ENCODE peak calls at places on chromosome 15, in six cellular contexts. N, R, I, K, C and S are unnamed samples.

GRCh38 chr15:100572362-100572983 is 29.5 kb downstream of the LINS1 start:
- DNase-seq in N (no peak), R (no peak), I (no peak), K (no peak), C (no peak), S (no peak)

GRCh38 chr15:98103570-98103969 is 143.1 kb downstream of the ARRDC4 start:
- DNase-seq in N (no peak), R (no peak), I (no peak), K (no peak), C (no peak), S (no peak)

GRCh38 chr15:52559022-52559421 is 9.8 kb downstream of the ARPP19 start:
- DNase-seq in N (no peak), R (no peak), I (no peak), K (no peak), C (no peak), S (no peak)

GRCh38 chr15:101100593-101101442 is 151.0 kb downstream of the CHSY1 start:
- DNase-seq in N (no peak), R (no peak), I (no peak), K (no peak), C (no peak), S (no peak)

GRCh38 chr15:90036343-90036742 is 35.2 kb downstream of the ZNF710 start:
- DNase-seq in N (no peak), R (no peak), I (no peak), K (no peak), C (no peak), S (no peak)

GRCh38 chr15:70259640-70260066 is 161.9 kb upstream of the TLE3 start:
- DNase-seq in N (no peak), R (no peak), I (peak), K (peak), C (peak), S (no peak)

GRCh38 chr15:78051622-78052405 is 25.7 kb downstream of the TBC1D2B start:
- DNase-seq in N (no peak), R (no peak), I (no peak), K (no peak), C (no peak), S (no peak)

GRCh38 chr15:35289029-35289617 is 204.0 kb upstream of the NANOGP8 start:
- DNase-seq in N (no peak), R (peak), I (peak), K (peak), C (peak), S (no peak)

GRCh38 chr15:48681274-48681840 is 35.8 kb upstream of the FBN1 start:
- DNase-seq in N (no peak), R (no peak), I (no peak), K (peak), C (no peak), S (no peak)

GRCh38 chr15:75786564-75786925 is 56.7 kb upstream of the UBE2Q2 start:
- DNase-seq in N (no peak), R (no peak), I (no peak), K (peak), C (no peak), S (no peak)

GRCh38 chr15:32636410-32636809 is 5.1 kb upstream of the SCG5 start:
- DNase-seq in N (no peak), R (no peak), I (no peak), K (no peak), C (no peak), S (no peak)

GRCh38 chr15:45618813-45619212 is 16.0 kb upstream of the SQOR start:
- DNase-seq in N (no peak), R (no peak), I (no peak), K (peak), C (no peak), S (no peak)

GRCh38 chr15:70902105-70902504 is 9.5 kb downstream of the LRRC49 start:
- DNase-seq in N (no peak), R (peak), I (no peak), K (no peak), C (no peak), S (no peak)

GRCh38 chr15:26325495-26325894 is 447.4 kb downstream of the GABRB3 start:
- DNase-seq in N (no peak), R (no peak), I (no peak), K (no peak), C (no peak), S (no peak)

GRCh38 chr15:79128556-79128955 is 38.0 kb upstream of the RASGRF1 start:
- DNase-seq in N (no peak), R (no peak), I (no peak), K (no peak), C (no peak), S (no peak)

GRCh38 chr15:85380860-85381535 is 595 bp downstream of the AKAP13 start:
- DNase-seq in N (no peak), R (no peak), I (no peak), K (peak), C (peak), S (no peak)

GRCh38 chr15:78130012-78130353 is 1.3 kb downstream of the CIB2 start:
- DNase-seq in N (no peak), R (no peak), I (no peak), K (no peak), C (no peak), S (no peak)

GRCh38 chr15:37771462-37771861 is 163.0 kb upstream of the TMCO5A start:
- DNase-seq in N (no peak), R (no peak), I (no peak), K (no peak), C (no peak), S (no peak)

GRCh38 chr15:94385441-94385840 is 154.1 kb downstream of the MCTP2 start:
- DNase-seq in N (no peak), R (no peak), I (no peak), K (no peak), C (no peak), S (no peak)

DNA sequence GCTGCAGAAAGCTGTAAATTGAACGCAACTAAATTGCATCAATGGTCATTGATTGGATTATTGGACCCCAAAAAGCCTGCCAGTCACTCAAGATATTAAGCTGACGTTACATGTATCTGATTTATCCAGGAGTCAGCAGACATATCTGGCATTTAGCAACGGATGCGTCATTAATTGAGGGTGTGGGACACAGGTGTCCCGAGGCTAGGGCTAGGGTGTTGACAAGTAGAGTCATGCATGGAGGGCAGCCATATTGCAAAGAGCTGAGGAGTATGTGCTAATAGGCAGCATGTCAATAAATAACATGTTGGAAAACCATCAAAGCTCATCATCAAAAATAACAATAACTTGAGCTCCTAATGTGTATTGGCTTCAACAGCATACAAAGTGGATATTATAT is 234.5 kb upstream of the GOLGA6L4 start:
- DNase-seq in N (no peak), R (no peak), I (no peak), K (no peak), C (no peak), S (no peak)
- TF ChIP-seq REST in N (no peak), R (no peak), I (no peak), K (no peak), C (no peak), S (no peak)

DNA sequence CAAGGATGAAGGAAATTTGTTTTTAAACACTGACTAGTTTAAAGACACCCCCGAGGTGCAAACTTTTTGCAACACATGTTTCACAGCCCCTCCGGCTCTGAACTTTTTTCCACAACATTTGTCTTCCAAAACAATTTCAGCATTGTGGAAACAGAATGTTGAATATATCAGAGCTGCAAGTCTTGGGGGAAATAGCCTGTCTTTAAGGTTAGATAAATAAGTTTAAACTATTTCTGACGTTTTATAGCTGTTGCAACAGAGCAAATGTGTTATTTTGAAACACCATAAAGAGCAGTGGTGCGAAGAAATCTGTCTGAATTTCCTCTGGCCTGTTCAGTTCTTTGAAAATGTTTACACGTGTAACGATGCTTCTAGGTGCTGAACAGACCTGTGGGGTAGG is 229.1 kb upstream of the GOLGA6L4 start:
- DNase-seq in N (no peak), R (no peak), I (no peak), K (no peak), C (no peak), S (no peak)
- H3K4me3 ChIP-seq in N (no peak), R (no peak), I (no peak), K (no peak), C (no peak), S (no peak)

GRCh38 chr15:72180771-72181324 is 16.7 kb downstream of the GRAMD2A start:
- DNase-seq in N (no peak), R (no peak), I (no peak), K (no peak), C (no peak), S (no peak)

GRCh38 chr15:72178976-72179585 is 18.5 kb downstream of the GRAMD2A start:
- DNase-seq in N (no peak), R (no peak), I (no peak), K (no peak), C (no peak), S (no peak)

GRCh38 chr15:72182244-72182643 is 15.3 kb downstream of the GRAMD2A start:
- DNase-seq in N (no peak), R (no peak), I (no peak), K (no peak), C (no peak), S (no peak)

GRCh38 chr15:72182673-72183072 is 14.9 kb downstream of the GRAMD2A start:
- DNase-seq in N (no peak), R (no peak), I (peak), K (no peak), C (no peak), S (no peak)

DNA sequence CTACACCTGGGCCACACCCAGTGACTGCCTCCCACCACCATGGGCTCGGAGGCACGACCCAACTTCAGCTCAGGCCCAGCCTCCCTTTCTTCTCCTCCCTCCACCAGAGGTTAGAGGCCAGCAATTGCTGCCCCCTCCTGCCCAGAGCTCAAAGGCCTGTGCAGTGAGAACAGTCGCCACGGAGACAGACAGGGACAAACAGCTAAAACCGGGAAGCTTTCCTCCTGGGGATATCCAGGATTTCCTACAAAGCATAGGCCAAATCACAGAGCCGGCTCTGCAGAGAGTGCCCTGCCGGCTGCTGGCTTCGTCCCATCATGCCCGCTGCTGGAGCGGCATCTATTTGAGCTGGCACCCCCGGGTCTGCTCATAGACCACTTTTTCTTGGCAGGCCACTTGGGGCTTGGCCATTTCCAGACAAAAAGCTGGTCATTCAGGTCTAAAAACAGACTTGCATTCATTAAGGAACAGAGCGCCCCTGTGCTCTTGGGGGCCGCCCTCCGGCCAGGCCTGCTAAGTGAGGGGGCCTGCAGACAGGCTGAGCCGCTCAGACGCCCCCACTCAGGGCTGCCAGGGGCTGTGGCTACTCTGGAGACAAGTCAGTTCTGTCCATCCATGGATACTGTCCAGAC is 17.5 kb downstream of the GRAMD2A start:
- DNase-seq in N (no peak), R (no peak), I (peak), K (no peak), C (no peak), S (no peak)
- TF ChIP-seq SIN3A in N (no peak), R (no peak), I (no peak), K (no peak), C (no peak), S (no peak)

GRCh38 chr15:62075595-62076279 is 9.0 kb downstream of the C2CD4A start:
- DNase-seq in N (no peak), R (no peak), I (no peak), K (no peak), C (no peak), S (no peak)
- TF ChIP-seq REST in N (no peak), R (no peak), I (no peak), K (no peak), C (no peak), S (no peak)

GRCh38 chr15:51162865-51163762 is 68.4 kb upstream of the TNFAIP8L3 start:
- DNase-seq in N (peak), R (peak), I (peak), K (peak), C (peak), S (peak)
- H3K4me3 ChIP-seq in N (no peak), R (no peak), I (no peak), K (peak), C (no peak), S (no peak)

GRCh38 chr15:38793181-38793580 is 228.6 kb upstream of the RASGRP1 start:
- DNase-seq in N (no peak), R (no peak), I (no peak), K (no peak), C (no peak), S (no peak)

GRCh38 chr15:38796589-38796988 is 232.0 kb upstream of the RASGRP1 start:
- DNase-seq in N (no peak), R (no peak), I (no peak), K (no peak), C (no peak), S (no peak)

GRCh38 chr15:38795471-38796245 is 231.0 kb upstream of the RASGRP1 start:
- DNase-seq in N (no peak), R (no peak), I (no peak), K (no peak), C (no peak), S (no peak)
- TF ChIP-seq SIN3A in N (no peak), R (no peak), I (no peak), K (no peak), C (no peak), S (no peak)

GRCh38 chr15:41251411-41251810 is 20.3 kb downstream of the CHP1 start:
- DNase-seq in N (no peak), R (no peak), I (no peak), K (no peak), C (no peak), S (no peak)
- TF ChIP-seq REST in N (no peak), R (no peak), I (no peak), K (no peak), C (no peak), S (no peak)

GRCh38 chr15:96414875-96415274 is 84.4 kb downstream of the NR2F2 start:
- DNase-seq in N (no peak), R (no peak), I (no peak), K (no peak), C (no peak), S (no peak)

GRCh38 chr15:96416934-96417759 is 86.6 kb downstream of the NR2F2 start:
- DNase-seq in N (no peak), R (no peak), I (no peak), K (no peak), C (peak), S (no peak)

GRCh38 chr15:96417760-96418130 is 87.2 kb downstream of the NR2F2 start:
- DNase-seq in N (no peak), R (no peak), I (no peak), K (no peak), C (no peak), S (no peak)

GRCh38 chr15:96416218-96416933 is 85.9 kb downstream of the NR2F2 start:
- DNase-seq in N (no peak), R (no peak), I (no peak), K (no peak), C (no peak), S (no peak)

GRCh38 chr15:96415513-96416217 is 85.2 kb downstream of the NR2F2 start:
- DNase-seq in N (no peak), R (no peak), I (no peak), K (no peak), C (no peak), S (no peak)
- H3K4me3 ChIP-seq in N (no peak), R (no peak), I (no peak), K (no peak), C (no peak), S (no peak)

DNA sequence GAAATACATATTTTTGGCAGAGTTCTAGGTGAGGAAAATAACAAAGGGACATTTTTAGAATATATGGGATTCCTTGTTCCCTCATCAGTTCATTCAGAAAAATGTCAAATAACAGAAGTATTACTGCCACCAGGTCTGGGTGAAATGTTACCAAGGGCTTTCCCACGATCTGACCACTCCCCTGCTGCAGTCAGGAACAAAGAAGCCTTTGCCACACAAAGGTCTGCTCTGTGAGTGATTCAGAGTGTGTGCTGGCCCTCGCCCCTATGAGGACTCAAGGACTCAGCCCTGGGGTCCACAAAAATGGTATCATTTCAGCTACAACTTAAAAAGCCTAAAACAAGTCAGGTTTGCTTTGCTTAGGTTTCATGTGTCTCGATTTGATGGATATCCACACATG is 5.0 kb downstream of the MKRN3 start:
- DNase-seq in N (no peak), R (peak), I (peak), K (no peak), C (no peak), S (no peak)
- TF ChIP-seq SIN3A in N (no peak), R (no peak), I (no peak), K (no peak), C (no peak), S (no peak)